ENCODE peak calls at places on chromosomes 13 and 19, in six cellular contexts. U is left colon; T is activated T-helper 1 cell treated with anti-CD3 and anti-CD28 coated beads, Interleukin-12 subunit alpha, Interleukin-12 subunit beta, Interleukin-2, Interleukin-4 antibody, amounts not matched to agents 30 ng/mL and 10 ng/mL and 1 ng/mL, durations not matched to agents 14 hours and 24 hours and 36 hours; I is left ventricle myocardium superior; J is adipocyte; V is non-pigmented ciliary epithelial cell. X is an unnamed sample.

GRCh38 chr13:27973956-27974662 is 5.0 kb upstream of the CDX2 start:
- DNase-seq in T (no peak), V (no peak), J (no peak), I (no peak), U (peak), X (no peak)

GRCh38 chr19:39193785-39194184 is 3.0 kb upstream of the NCCRP1 start:
- DNase-seq in T (no peak), V (no peak), J (no peak), I (no peak), U (no peak), X (no peak)

GRCh38 chr19:7533925-7534480 is 1.5 kb upstream of the PNPLA6 start:
- DNase-seq in J (peak), I (peak), V (no peak), T (peak), U (peak), X (peak)

GRCh38 chr19:10797541-10798256 is 38.3 kb downstream of the TMED1 start:
- DNase-seq in T (peak), U (no peak), V (no peak), J (no peak), I (no peak), X (no peak)

GRCh38 chr19:52662631-52663030 is 24.5 kb upstream of the ZNF83 start:
- DNase-seq in U (no peak), V (no peak), T (no peak), I (no peak), J (no peak), X (no peak)

GRCh38 chr19:18745931-18746330 is 45.2 kb downstream of the COMP start:
- DNase-seq in T (no peak), I (no peak), U (no peak), V (no peak), J (no peak), X (no peak)

GRCh38 chr19:32916969-32917611 is 47.5 kb upstream of the SLC7A9 start:
- DNase-seq in I (no peak), V (no peak), T (no peak), U (no peak), J (no peak), X (no peak)

GRCh38 chr19:48501961-48502719 is 9.5 kb downstream of the LMTK3 start:
- DNase-seq in I (peak), J (peak), T (peak), U (peak), V (no peak), X (no peak)

GRCh38 chr13:31213681-31214289 is 14.0 kb downstream of the B3GLCT start:
- DNase-seq in J (peak), U (no peak), I (no peak), V (no peak), T (no peak), X (peak)

GRCh38 chr19:9793051-9793591 is 24.6 kb upstream of the ZNF846 start:
- DNase-seq in I (peak), T (no peak), J (peak), V (no peak), U (peak), X (peak)

GRCh38 chr13:50898338-50898737 is 11.3 kb upstream of the RNASEH2B start:
- DNase-seq in J (no peak), V (no peak), T (no peak), U (no peak), I (no peak), X (no peak)

GRCh38 chr19:19356901-19357566 is 36.4 kb downstream of the MAU2 start:
- DNase-seq in T (no peak), U (no peak), J (no peak), I (no peak), V (no peak), X (no peak)

GRCh38 chr13:27578121-27579030 is 42.0 kb downstream of the LNX2 start:
- DNase-seq in I (no peak), J (peak), T (no peak), V (no peak), U (no peak), X (no peak)

GRCh38 chr13:40341086-40341471 is 325.4 kb downstream of the FOXO1 start:
- DNase-seq in V (no peak), U (no peak), J (no peak), T (no peak), I (no peak), X (peak)

GRCh38 chr13:61852116-61852515 is 436.5 kb upstream of the PCDH20 start:
- DNase-seq in J (no peak), T (no peak), I (no peak), U (no peak), V (no peak), X (no peak)

X was measured in astrocyte of the hippocampus.